ENCODE peak calls at places on chromosomes 3 and 15, in seven cellular contexts. R is body of pancreas, V is tibial nerve, D is testis, E is K562, M is A549, H is esophagus squamous epithelium. G is an unnamed sample. For H3K4me1, the result is how much of the 10 kb centered on the place peaks cover.

GRCh38 chr15:40770147-40770721 is 454 bp downstream of the C15orf62 start:
- DNase-seq in R (no peak), V (no peak), D (no peak), E (no peak), M (no peak), H (no peak), G (no peak)

GRCh38 chr15:90201150-90201943 is at the start of gene SEMA4B:
- DNase-seq in R (peak), V (peak), D (peak), E (peak), M (peak), H (no peak), G (peak)

GRCh38 chr15:31897746-31898145 is 132.6 kb upstream of the CHRNA7 start:
- DNase-seq in R (no peak), V (no peak), D (no peak), E (no peak), M (no peak), H (no peak), G (no peak)

GRCh38 chr3:124599147-124599765 is 131.0 kb upstream of the UMPS start:
- DNase-seq in R (no peak), V (no peak), D (no peak), E (no peak), M (no peak), H (no peak), G (no peak)

GRCh38 chr15:79004336-79004735 is 59.5 kb upstream of the CTSH start:
- DNase-seq in R (peak), V (no peak), D (no peak), E (peak), M (peak), H (no peak), G (no peak)

GRCh38 chr3:194089357-194090177 is 46.4 kb upstream of the HES1 start:
- DNase-seq in R (peak), V (peak), D (peak), E (peak), M (peak), H (peak), G (peak)

GRCh38 chr3:51397389-51397788 is 6.3 kb downstream of the RBM15B start:
- DNase-seq in R (no peak), V (no peak), D (no peak), E (no peak), M (no peak), H (no peak), G (no peak)

GRCh38 chr3:58116161-58116955 is 94.4 kb downstream of the DNASE1L3 start:
- DNase-seq in R (no peak), V (no peak), D (no peak), E (no peak), M (no peak), H (peak), G (no peak)

GRCh38 chr3:197592361-197593045 is 36.7 kb upstream of the BDH1 start:
- DNase-seq in R (no peak), V (no peak), D (no peak), E (peak), M (no peak), H (no peak), G (no peak)

GRCh38 chr15:74130849-74131617 is 647 bp downstream of the ISLR2 start:
- DNase-seq in R (no peak), V (no peak), D (no peak), E (no peak), M (no peak), H (no peak), G (no peak)

GRCh38 chr3:195097331-195098255 is 173.4 kb downstream of the XXYLT1 start:
- DNase-seq in R (no peak), V (no peak), D (no peak), E (no peak), M (no peak), H (no peak), G (no peak)

GRCh38 chr3:129597792-129598381 is 8.6 kb downstream of the PLXND1 start:
- DNase-seq in R (no peak), V (no peak), D (no peak), E (no peak), M (no peak), H (no peak), G (no peak)

GRCh38 chr15:73403171-73403570 is 34.4 kb upstream of the HCN4 start:
- DNase-seq in R (no peak), V (no peak), D (no peak), E (no peak), M (no peak), H (no peak), G (no peak)

GRCh38 chr15:52772766-52773165 is 17.4 kb downstream of the ONECUT1 start:
- DNase-seq in R (no peak), V (no peak), D (no peak), E (no peak), M (no peak), H (no peak), G (no peak)
- TF ChIP-seq POLR2A in R (no peak), V (no peak), D (no peak), E (no peak), M (no peak), H (no peak), G (no peak)

GRCh38 chr15:52023169-52023922 is 4.3 kb downstream of the MAPK6 start:
- DNase-seq in R (no peak), V (no peak), D (no peak), E (no peak), M (peak), H (no peak), G (no peak)

GRCh38 chr15:52020253-52021085 is 1.4 kb downstream of the MAPK6 start:
- DNase-seq in R (no peak), V (peak), D (no peak), E (no peak), M (no peak), H (no peak), G (no peak)

GRCh38 chr15:52019394-52020252 is 604 bp downstream of the MAPK6 start:
- DNase-seq in R (peak), V (peak), D (peak), E (peak), M (peak), H (peak), G (peak)

GRCh38 chr15:52021128-52021671 is 2.2 kb downstream of the MAPK6 start:
- DNase-seq in R (peak), V (peak), D (peak), E (peak), M (peak), H (no peak), G (peak)

DNA sequence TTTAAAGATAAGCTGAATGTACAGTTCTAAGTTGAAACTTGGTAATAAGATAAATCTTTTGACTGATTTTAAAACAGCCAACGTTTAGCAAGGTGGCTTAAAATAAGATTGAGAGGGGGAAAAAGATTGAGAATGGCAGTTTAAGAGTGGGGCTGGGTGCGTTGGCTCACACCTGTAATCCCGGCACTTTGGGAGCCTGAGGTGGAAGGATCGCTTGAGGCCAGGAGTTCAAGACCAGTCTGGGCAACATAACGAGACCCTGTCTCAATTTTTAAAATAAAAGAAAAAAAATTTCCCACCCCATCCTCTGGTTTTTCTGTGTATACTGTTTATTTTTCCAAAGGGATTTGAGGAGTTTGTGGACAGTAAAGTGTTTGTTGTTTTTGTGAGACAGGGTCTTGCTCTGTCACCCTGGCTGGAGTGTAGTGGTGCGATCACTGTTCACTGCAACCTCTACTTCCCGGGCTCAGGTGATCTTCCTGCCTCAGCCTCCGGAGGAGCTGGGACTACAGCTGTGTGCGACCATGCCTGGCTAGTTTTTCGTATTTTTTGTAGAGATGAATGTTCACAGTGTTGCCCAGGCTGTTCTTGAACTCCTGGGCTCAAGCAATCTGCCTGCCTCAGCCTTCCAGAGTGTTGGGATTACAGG is 3.0 kb downstream of the MAPK6 start:
- DNase-seq in R (no peak), V (no peak), D (no peak), E (no peak), M (no peak), H (no peak), G (no peak)
- H3K4me3 ChIP-seq in R (no peak), V (no peak), D (no peak), E (peak), M (peak), H (peak), G (no peak)

GRCh38 chr15:65029736-65030208 is 333 bp upstream of the MTFMT start:
- DNase-seq in R (no peak), V (no peak), D (no peak), E (no peak), M (no peak), H (no peak), G (no peak)
- H3K4me1 ChIP-seq in R (under half), V (under half), D (under half), E (under half), M (under half), H (under half), G (under half)

DNA sequence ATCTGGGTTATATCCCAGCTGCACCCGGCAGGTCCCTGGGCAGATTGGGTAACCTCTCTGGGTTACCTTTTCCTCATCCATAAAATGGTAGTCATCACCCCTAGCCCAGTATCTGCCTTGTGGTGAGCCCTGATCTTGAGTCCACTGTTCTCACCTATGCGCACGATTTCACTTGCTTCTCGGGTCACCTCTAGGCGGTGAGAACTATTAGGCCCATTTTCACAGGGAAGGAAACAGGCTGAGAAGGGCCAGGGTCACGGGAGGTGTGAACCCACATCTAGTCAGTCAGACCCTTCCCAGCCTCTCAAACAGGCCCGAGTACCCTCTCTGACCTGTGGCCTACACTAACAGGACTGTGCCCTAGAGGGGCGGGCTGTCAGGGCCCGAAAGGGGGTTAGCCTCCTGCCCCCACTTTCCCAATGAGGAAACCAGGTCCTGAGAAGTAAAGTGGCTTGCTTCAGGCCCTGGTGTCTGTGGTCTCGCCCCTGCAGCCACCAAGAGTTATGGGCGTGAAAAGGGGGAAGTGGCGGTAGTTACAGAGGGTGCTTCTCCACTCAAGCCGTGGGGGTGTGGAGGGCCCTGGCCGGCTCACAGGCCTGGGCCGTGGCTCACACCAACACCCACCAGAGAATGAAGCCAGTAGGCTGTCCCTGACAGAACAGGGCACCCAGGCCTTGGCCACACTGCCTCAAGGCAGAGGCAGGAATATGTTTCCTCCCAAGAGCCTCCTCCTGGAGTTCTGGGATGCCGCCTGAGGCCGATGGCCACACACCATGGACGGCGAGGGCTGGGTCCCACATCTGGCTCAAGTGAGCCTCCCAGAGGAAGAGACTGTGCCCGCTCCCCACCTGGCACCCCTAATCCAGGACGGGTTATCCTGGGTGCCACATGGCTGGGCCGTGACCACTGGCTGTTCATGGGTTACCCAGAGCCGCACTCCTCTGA is 19.5 kb downstream of the PSTPIP1 start:
- DNase-seq in R (peak), V (no peak), D (no peak), E (no peak), M (no peak), H (no peak), G (no peak)
- TF ChIP-seq POLR2A in R (no peak), V (no peak), D (no peak), E (no peak), M (no peak), H (no peak), G (no peak)

GRCh38 chr15:96411056-96412031 is 80.8 kb downstream of the NR2F2 start:
- DNase-seq in R (no peak), V (no peak), D (no peak), E (no peak), M (no peak), H (no peak), G (no peak)

GRCh38 chr15:96408591-96409183 is 78.2 kb downstream of the NR2F2 start:
- DNase-seq in R (no peak), V (no peak), D (no peak), E (no peak), M (no peak), H (no peak), G (no peak)

GRCh38 chr15:96412045-96412918 is 81.8 kb downstream of the NR2F2 start:
- DNase-seq in R (no peak), V (no peak), D (no peak), E (no peak), M (no peak), H (no peak), G (no peak)

GRCh38 chr15:96409231-96410138 is 79.0 kb downstream of the NR2F2 start:
- DNase-seq in R (no peak), V (no peak), D (peak), E (peak), M (no peak), H (no peak), G (peak)

GRCh38 chr15:96410175-96411055 is 79.9 kb downstream of the NR2F2 start:
- DNase-seq in R (no peak), V (no peak), D (no peak), E (no peak), M (no peak), H (no peak), G (no peak)
- H3K4me3 ChIP-seq in R (no peak), V (peak), D (no peak), E (no peak), M (no peak), H (peak), G (no peak)

GRCh38 chr3:139611540-139611939 is 66.2 kb downstream of the NMNAT3 start:
- DNase-seq in R (no peak), V (no peak), D (no peak), E (no peak), M (no peak), H (no peak), G (no peak)

GRCh38 chr3:139607981-139608380 is 68.4 kb upstream of the RBP1 start:
- DNase-seq in R (no peak), V (no peak), D (no peak), E (no peak), M (no peak), H (no peak), G (no peak)

GRCh38 chr3:139610886-139611285 is 66.9 kb downstream of the NMNAT3 start:
- DNase-seq in R (no peak), V (no peak), D (no peak), E (no peak), M (no peak), H (no peak), G (no peak)

DNA sequence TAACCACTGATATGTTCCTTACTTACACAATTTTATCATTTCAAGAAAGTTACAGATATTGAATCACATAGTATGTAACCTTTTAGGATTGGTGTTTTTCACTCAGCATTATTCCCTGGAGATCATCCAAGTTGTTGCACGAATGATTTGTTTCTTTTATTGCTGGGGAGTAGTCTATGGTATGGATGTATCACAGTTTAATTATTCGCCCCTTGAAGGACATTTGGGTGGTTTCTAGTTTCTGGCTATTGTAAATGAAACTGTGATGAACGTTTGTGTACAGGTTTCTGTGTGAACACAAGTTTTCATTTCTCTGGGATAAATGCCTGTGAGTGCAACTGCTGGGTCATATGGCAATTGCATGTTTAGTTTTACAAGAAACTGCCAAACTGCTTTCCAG is 68.8 kb downstream of the NMNAT3 start:
- DNase-seq in R (no peak), V (no peak), D (no peak), E (no peak), M (no peak), H (no peak), G (no peak)
- H3K4me1 ChIP-seq in R (under half), V (under half), D (under half), E (under half), M (under half), H (under half), G (under half)

GRCh38 chr3:16512435-16513140 is 911 bp downstream of the RFTN1 start:
- DNase-seq in R (peak), V (peak), D (peak), E (no peak), M (no peak), H (no peak), G (peak)
- TF ChIP-seq POLR2A in R (no peak), V (no peak), D (no peak), E (no peak), M (no peak), H (no peak), G (no peak)

DNA sequence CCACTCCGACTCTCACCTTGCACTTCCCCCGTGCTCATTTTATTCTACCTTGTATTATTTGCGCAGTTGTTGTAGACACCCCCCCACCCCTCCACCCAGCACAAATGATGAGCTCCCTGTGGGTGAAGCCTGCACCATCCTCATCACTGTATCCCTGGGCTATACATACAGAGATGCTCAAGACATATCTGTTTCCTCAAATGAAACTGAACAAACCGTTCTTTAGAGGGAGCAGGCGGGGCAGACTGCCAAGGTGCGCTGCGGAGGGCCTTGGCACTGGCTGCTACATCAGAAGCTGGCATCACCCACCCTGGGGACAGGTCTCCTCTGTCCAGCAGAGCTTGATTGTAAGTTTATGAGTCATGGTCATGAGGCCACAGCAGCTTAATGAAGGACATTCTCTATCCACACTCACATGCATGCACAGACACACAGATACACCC is 29.0 kb downstream of the ADCY5 start:
- DNase-seq in R (peak), V (no peak), D (peak), E (no peak), M (no peak), H (no peak), G (peak)
- H3K4me3 ChIP-seq in R (no peak), V (no peak), D (no peak), E (no peak), M (no peak), H (no peak), G (no peak)

DNA sequence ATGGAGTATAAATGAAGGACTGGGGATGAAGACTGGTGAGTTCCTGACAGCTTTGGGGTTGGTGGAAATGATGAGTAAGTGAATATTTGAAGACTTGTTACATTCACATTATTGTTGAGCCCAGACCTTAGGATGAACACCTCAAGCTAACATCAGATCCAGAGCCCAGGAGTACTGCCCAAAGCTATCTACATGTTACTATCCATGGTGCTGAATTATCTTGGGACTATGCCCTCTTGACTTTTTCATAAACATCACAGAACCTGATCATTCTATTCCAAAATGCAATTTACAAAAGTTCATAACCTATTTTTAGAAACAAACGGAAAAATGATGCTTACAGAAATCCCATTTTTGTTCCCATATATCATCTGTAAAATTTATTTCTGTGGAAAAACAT is 613.3 kb downstream of the TUSC7 start:
- DNase-seq in R (no peak), V (no peak), D (no peak), E (no peak), M (peak), H (no peak), G (no peak)
- H3K4me1 ChIP-seq in R (under half), V (under half), D (under half), E (under half), M (under half), H (under half), G (under half)

G was measured in adrenal gland.